ENCODE peak calls at places on chromosomes 1 and 21, in six cellular contexts. One of them, this sample, is unnamed.

GRCh38 chr1:147562819-147563218 is 21.5 kb downstream of the BCL9 start:
- DNase-seq in kidney: no peak
- DNase-seq in suprapubic skin: no peak
- DNase-seq in sigmoid colon: no peak
- DNase-seq in right lobe of liver: no peak
- DNase-seq in heart right ventricle: no peak
- DNase-seq in this sample: no peak

GRCh38 chr1:224626042-224626441 is 9.9 kb downstream of the CNIH3 start:
- DNase-seq in sigmoid colon: no peak
- DNase-seq in suprapubic skin: no peak
- DNase-seq in right lobe of liver: no peak
- DNase-seq in heart right ventricle: no peak
- DNase-seq in kidney: no peak
- DNase-seq in this sample: no peak

GRCh38 chr1:31980835-31981782 is 32.6 kb upstream of the KHDRBS1 start:
- DNase-seq in suprapubic skin: no peak
- DNase-seq in heart right ventricle: no peak
- DNase-seq in kidney: no peak
- DNase-seq in sigmoid colon: no peak
- DNase-seq in right lobe of liver: no peak
- DNase-seq in this sample: no peak

GRCh38 chr1:216822480-216822879 is 99.3 kb upstream of the ESRRG start:
- DNase-seq in heart right ventricle: no peak
- DNase-seq in suprapubic skin: no peak
- DNase-seq in right lobe of liver: no peak
- DNase-seq in kidney: no peak
- DNase-seq in sigmoid colon: no peak
- DNase-seq in this sample: no peak

GRCh38 chr1:203631349-203631748 is 4.7 kb downstream of the ATP2B4 start:
- DNase-seq in kidney: no peak
- DNase-seq in suprapubic skin: no peak
- DNase-seq in sigmoid colon: no peak
- DNase-seq in heart right ventricle: no peak
- DNase-seq in right lobe of liver: no peak
- DNase-seq in this sample: no peak

GRCh38 chr1:31380181-31380580 is 7.3 kb upstream of the FABP3 start:
- DNase-seq in right lobe of liver: no peak
- DNase-seq in kidney: no peak
- DNase-seq in suprapubic skin: no peak
- DNase-seq in heart right ventricle: no peak
- DNase-seq in sigmoid colon: no peak
- DNase-seq in this sample: no peak

GRCh38 chr1:19398309-19398760 is 86.2 kb downstream of the SLC66A1 start:
- DNase-seq in right lobe of liver: no peak
- DNase-seq in suprapubic skin: no peak
- DNase-seq in sigmoid colon: peak; percentile 63
- DNase-seq in heart right ventricle: no peak
- DNase-seq in kidney: no peak
- DNase-seq in this sample: peak; percentile 74

GRCh38 chr1:33337994-33338494 is 17.1 kb upstream of the A3GALT2 start:
- DNase-seq in sigmoid colon: peak; percentile 70
- DNase-seq in kidney: no peak
- DNase-seq in suprapubic skin: no peak
- DNase-seq in right lobe of liver: no peak
- DNase-seq in heart right ventricle: no peak
- DNase-seq in this sample: no peak

GRCh38 chr21:18387994-18388393 is 15.6 kb downstream of the TMPRSS15 start:
- DNase-seq in suprapubic skin: no peak
- DNase-seq in kidney: no peak
- DNase-seq in sigmoid colon: no peak
- DNase-seq in heart right ventricle: no peak
- DNase-seq in right lobe of liver: no peak
- DNase-seq in this sample: no peak

GRCh38 chr1:194802572-194802971 is 1616.2 kb upstream of the B3GALT2 start:
- DNase-seq in heart right ventricle: no peak
- DNase-seq in suprapubic skin: no peak
- DNase-seq in right lobe of liver: no peak
- DNase-seq in sigmoid colon: no peak
- DNase-seq in kidney: no peak
- DNase-seq in this sample: no peak

GRCh38 chr1:115980998-115981993 is 5.0 kb downstream of the SLC22A15 start:
- DNase-seq in sigmoid colon: no peak
- DNase-seq in kidney: no peak
- DNase-seq in suprapubic skin: no peak
- DNase-seq in heart right ventricle: peak; percentile 9
- DNase-seq in right lobe of liver: no peak
- DNase-seq in this sample: no peak

GRCh38 chr1:47128221-47128620 is 9.0 kb upstream of the CYP4A22 start:
- DNase-seq in right lobe of liver: no peak
- DNase-seq in kidney: no peak
- DNase-seq in suprapubic skin: no peak
- DNase-seq in sigmoid colon: no peak
- DNase-seq in heart right ventricle: no peak
- DNase-seq in this sample: no peak

GRCh38 chr21:35529141-35529863 is 480.2 kb upstream of the RUNX1 start:
- DNase-seq in heart right ventricle: no peak
- DNase-seq in kidney: no peak
- DNase-seq in sigmoid colon: no peak
- DNase-seq in right lobe of liver: no peak
- DNase-seq in suprapubic skin: no peak
- DNase-seq in this sample: no peak

GRCh38 chr1:198373376-198373775 is 167.1 kb downstream of the ATP6V1G3 start:
- DNase-seq in right lobe of liver: no peak
- DNase-seq in suprapubic skin: no peak
- DNase-seq in kidney: no peak
- DNase-seq in heart right ventricle: no peak
- DNase-seq in sigmoid colon: no peak
- DNase-seq in this sample: no peak

GRCh38 chr1:159205225-159205624 is 550 bp downstream of the ACKR1 start:
- DNase-seq in heart right ventricle: no peak
- DNase-seq in kidney: no peak
- DNase-seq in right lobe of liver: no peak
- DNase-seq in sigmoid colon: no peak
- DNase-seq in suprapubic skin: no peak
- DNase-seq in this sample: no peak

GRCh38 chr1:41656088-41656487 is 171.6 kb upstream of the EDN2 start:
- DNase-seq in sigmoid colon: no peak
- DNase-seq in suprapubic skin: no peak
- DNase-seq in right lobe of liver: no peak
- DNase-seq in kidney: peak; percentile 18
- DNase-seq in heart right ventricle: no peak
- DNase-seq in this sample: no peak

GRCh38 chr1:95084317-95085176 is 11.8 kb upstream of the ALG14 start:
- DNase-seq in kidney: no peak
- DNase-seq in heart right ventricle: no peak
- DNase-seq in right lobe of liver: no peak
- DNase-seq in suprapubic skin: no peak
- DNase-seq in sigmoid colon: no peak
- DNase-seq in this sample: no peak

GRCh38 chr1:36134805-36135339 is 9.8 kb upstream of the COL8A2 start:
- DNase-seq in heart right ventricle: peak; percentile 46
- DNase-seq in sigmoid colon: no peak
- DNase-seq in kidney: no peak
- DNase-seq in right lobe of liver: no peak
- DNase-seq in suprapubic skin: no peak
- DNase-seq in this sample: peak; percentile 53

GRCh38 chr21:33289199-33289819 is 23.1 kb downstream of the IL10RB start:
- DNase-seq in heart right ventricle: no peak
- DNase-seq in right lobe of liver: no peak
- DNase-seq in sigmoid colon: no peak
- DNase-seq in kidney: no peak
- DNase-seq in suprapubic skin: no peak
- DNase-seq in this sample: no peak

GRCh38 chr1:25204797-25205441 is 27.4 kb downstream of the SYF2 start:
- DNase-seq in sigmoid colon: peak; percentile 41
- DNase-seq in kidney: no peak
- DNase-seq in heart right ventricle: no peak
- DNase-seq in suprapubic skin: no peak
- DNase-seq in right lobe of liver: no peak
- DNase-seq in this sample: no peak

GRCh38 chr21:42383331-42383730 is 12.5 kb downstream of the TMPRSS3 start:
- DNase-seq in suprapubic skin: no peak
- DNase-seq in sigmoid colon: no peak
- DNase-seq in heart right ventricle: no peak
- DNase-seq in kidney: peak; percentile 67
- DNase-seq in right lobe of liver: no peak
- DNase-seq in this sample: no peak

DNA sequence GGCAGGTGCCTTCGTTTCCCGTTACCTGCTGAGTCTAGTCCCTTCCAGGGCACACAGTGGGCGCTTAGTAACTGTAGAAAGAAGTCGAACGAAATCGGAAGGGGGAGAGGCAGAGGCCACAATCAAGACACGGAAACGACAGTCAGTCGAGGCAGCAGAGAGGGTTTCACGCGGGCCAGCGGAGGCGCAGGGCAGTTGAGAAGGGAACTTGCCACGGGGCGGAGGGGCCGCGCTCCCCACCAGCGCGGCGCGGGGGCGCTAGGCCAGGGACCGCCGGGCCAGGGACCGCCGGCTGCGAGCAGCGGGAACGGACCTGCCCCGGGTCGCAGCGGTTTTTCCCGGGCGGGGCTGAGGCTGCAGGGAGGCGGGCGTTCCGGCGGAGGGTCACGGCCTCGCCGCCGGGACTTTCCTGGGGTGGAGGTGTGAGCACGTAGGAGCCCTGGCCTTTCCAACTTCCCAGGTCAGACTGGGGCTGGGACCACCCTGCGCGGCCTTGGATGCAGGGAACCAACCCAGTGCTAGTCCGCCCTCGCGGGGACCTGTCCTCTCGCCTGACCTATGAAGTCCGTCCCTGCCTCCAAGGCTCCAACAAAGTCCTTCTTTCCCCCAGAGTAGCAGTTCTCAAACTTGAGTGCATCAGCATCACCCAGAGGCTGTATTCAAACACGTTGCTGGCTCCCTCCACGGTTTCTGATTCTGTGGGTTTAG is 150.1 kb upstream of the FGGY start:
- DNase-seq in heart right ventricle: peak; percentile 61
- DNase-seq in right lobe of liver: peak; percentile 87
- DNase-seq in sigmoid colon: peak; percentile 73
- DNase-seq in suprapubic skin: peak; percentile 81
- DNase-seq in kidney: peak; percentile 88
- DNase-seq in this sample: no peak
- H3K4me3 ChIP-seq in heart right ventricle: peak overlapping the region; percentile 64
- H3K4me3 ChIP-seq in right lobe of liver: peak overlapping the region; percentile 60
- H3K4me3 ChIP-seq in sigmoid colon: peak overlapping the region; percentile 52
- H3K4me3 ChIP-seq in suprapubic skin: peak overlapping the region; percentile 50
- H3K4me3 ChIP-seq in kidney: peak overlapping the region; percentile 55
- H3K4me3 ChIP-seq in this sample: peak overlapping the region; percentile 75

DNA sequence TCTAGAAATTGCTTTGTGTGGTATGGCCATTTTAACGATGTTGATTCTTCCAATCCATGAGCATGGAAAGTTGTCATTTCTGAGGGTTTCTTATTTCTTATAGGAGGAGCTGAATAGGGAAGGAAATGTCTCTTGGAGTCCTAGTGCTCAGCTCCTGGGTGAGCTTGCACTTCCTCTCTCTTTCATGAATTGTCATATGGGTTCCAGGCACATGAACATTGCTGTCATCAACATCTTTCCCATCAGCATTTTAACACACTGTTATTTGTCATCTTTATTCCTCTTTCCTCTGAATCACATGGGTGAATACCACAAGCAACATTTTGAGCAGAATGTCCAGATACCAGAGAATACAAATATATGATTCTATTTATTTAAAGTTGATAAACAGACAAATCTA is 23.4 kb downstream of the SLAMF6 start:
- DNase-seq in kidney: no peak
- DNase-seq in sigmoid colon: no peak
- DNase-seq in suprapubic skin: no peak
- DNase-seq in heart right ventricle: no peak
- DNase-seq in right lobe of liver: no peak
- DNase-seq in this sample: no peak
- H3K9me3 ChIP-seq in kidney: no peaks in the 10 kb centered on the region
- H3K9me3 ChIP-seq in sigmoid colon: no peaks in the 10 kb centered on the region
- H3K9me3 ChIP-seq in suprapubic skin: no peaks in the 10 kb centered on the region
- H3K9me3 ChIP-seq in heart right ventricle: no peaks in the 10 kb centered on the region
- H3K9me3 ChIP-seq in right lobe of liver: no peaks in the 10 kb centered on the region
- H3K9me3 ChIP-seq in this sample: peaks cover 3% of the 10 kb centered on the region

DNA sequence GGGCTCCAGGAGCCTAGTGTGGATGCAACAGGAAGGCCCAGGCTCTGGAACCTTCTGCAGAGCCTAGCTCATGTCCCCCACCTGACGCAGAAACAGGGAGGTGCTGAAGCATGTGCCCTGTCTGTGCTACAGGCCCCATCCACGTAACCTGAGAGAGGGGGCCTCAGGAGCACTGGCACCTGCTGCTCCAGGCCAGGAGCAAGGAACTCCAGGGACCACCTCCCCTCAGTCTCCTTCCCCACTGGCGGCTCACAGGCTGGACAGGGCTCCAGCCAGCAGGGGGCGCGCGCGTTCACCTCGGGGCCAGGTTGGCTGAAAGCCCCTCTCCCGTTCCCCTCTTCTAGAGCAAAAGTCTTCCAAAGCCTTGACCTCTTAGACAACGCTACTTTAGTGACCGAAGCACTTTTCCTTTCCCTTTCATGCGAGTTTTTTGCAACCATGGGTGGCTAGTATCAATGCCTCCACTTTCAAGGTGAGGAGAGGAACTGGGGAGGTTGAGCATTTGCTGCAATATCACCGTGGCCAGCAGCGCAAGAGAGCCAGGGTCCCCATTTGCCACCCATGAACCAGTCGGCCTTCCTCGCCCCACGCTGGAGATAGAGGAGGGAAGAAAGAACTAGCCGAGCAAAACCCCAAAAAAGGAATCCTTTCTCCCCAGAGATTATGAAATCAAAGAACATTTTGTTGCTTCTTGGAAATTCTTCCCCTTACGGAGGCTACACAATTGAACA is 52.4 kb upstream of the GPR157 start:
- DNase-seq in heart right ventricle: peak; percentile 70
- DNase-seq in sigmoid colon: peak; percentile 83
- DNase-seq in kidney: peak; percentile 86
- DNase-seq in suprapubic skin: no peak
- DNase-seq in right lobe of liver: peak; percentile 83
- DNase-seq in this sample: no peak
- H3K4me3 ChIP-seq in heart right ventricle: peak overlapping the region; percentile 65
- H3K4me3 ChIP-seq in sigmoid colon: peak overlapping the region; percentile 53
- H3K4me3 ChIP-seq in kidney: peak overlapping the region; percentile 68
- H3K4me3 ChIP-seq in suprapubic skin: peak overlapping the region; percentile 80
- H3K4me3 ChIP-seq in right lobe of liver: peak overlapping the region; percentile 67
- H3K4me3 ChIP-seq in this sample: peak overlapping the region; percentile 97

GRCh38 chr1:2946291-2946690 is 75.0 kb upstream of the ACTRT2 start:
- DNase-seq in suprapubic skin: no peak
- DNase-seq in right lobe of liver: peak; percentile 3
- DNase-seq in sigmoid colon: peak; percentile 34
- DNase-seq in heart right ventricle: no peak
- DNase-seq in kidney: no peak
- DNase-seq in this sample: no peak

GRCh38 chr1:2946999-2947650 is 74.1 kb upstream of the ACTRT2 start:
- DNase-seq in heart right ventricle: no peak
- DNase-seq in right lobe of liver: peak; percentile 7
- DNase-seq in sigmoid colon: no peak
- DNase-seq in kidney: no peak
- DNase-seq in suprapubic skin: no peak
- DNase-seq in this sample: no peak

GRCh38 chr1:2949966-2950925 is 71.0 kb upstream of the ACTRT2 start:
- DNase-seq in sigmoid colon: peak; percentile 52
- DNase-seq in right lobe of liver: peak; percentile 7
- DNase-seq in kidney: peak; percentile 55
- DNase-seq in heart right ventricle: no peak
- DNase-seq in suprapubic skin: no peak
- DNase-seq in this sample: no peak

GRCh38 chr1:2948751-2949680 is 72.3 kb upstream of the ACTRT2 start:
- DNase-seq in heart right ventricle: no peak
- DNase-seq in sigmoid colon: peak; percentile 42
- DNase-seq in kidney: peak; percentile 42
- DNase-seq in suprapubic skin: no peak
- DNase-seq in right lobe of liver: peak; percentile 11
- DNase-seq in this sample: no peak

GRCh38 chr1:2948001-2948750 is 73.1 kb upstream of the ACTRT2 start:
- DNase-seq in sigmoid colon: peak; percentile 52
- DNase-seq in kidney: peak; percentile 36
- DNase-seq in right lobe of liver: peak; percentile 5
- DNase-seq in heart right ventricle: no peak
- DNase-seq in suprapubic skin: no peak
- DNase-seq in this sample: no peak
- H3K9me3 ChIP-seq in sigmoid colon: peaks cover 2% of the 10 kb centered on the region
- H3K9me3 ChIP-seq in kidney: no peaks in the 10 kb centered on the region
- H3K9me3 ChIP-seq in right lobe of liver: no peaks in the 10 kb centered on the region
- H3K9me3 ChIP-seq in heart right ventricle: no peaks in the 10 kb centered on the region
- H3K9me3 ChIP-seq in suprapubic skin: no peaks in the 10 kb centered on the region
- H3K9me3 ChIP-seq in this sample: no peaks in the 10 kb centered on the region

This sample was measured in thoracic aorta.